ENCODE peak calls at places on chromosomes 13 and 19, in seven cellular contexts. H, L, O, A, F, G and N are unnamed samples.

GRCh38 chr13:90177519-90177918 is 1170.0 kb upstream of the MIR17HG start:
- DNase-seq in H (no peak), L (no peak), O (no peak), A (no peak), F (no peak), G (no peak), N (no peak)

GRCh38 chr13:60226507-60226906 is 62.8 kb upstream of the DIAPH3 start:
- DNase-seq in H (peak), L (no peak), O (no peak), A (peak), F (no peak), G (no peak), N (no peak)

GRCh38 chr19:3213159-3213558 is 11.3 kb upstream of the CELF5 start:
- DNase-seq in H (no peak), L (no peak), O (no peak), A (no peak), F (no peak), G (no peak), N (no peak)

GRCh38 chr13:72244788-72245187 is 377.8 kb upstream of the DACH1 start:
- DNase-seq in H (no peak), L (no peak), O (no peak), A (no peak), F (no peak), G (no peak), N (no peak)

GRCh38 chr19:13012690-13013608 is 17.7 kb downstream of the NFIX start:
- DNase-seq in H (no peak), L (peak), O (peak), A (peak), F (no peak), G (peak), N (no peak)

GRCh38 chr19:21585491-21585890 is 80.1 kb downstream of the ZNF429 start:
- DNase-seq in H (no peak), L (no peak), O (no peak), A (no peak), F (no peak), G (no peak), N (no peak)

GRCh38 chr13:54004026-54004699 is 975.5 kb downstream of the OLFM4 start:
- DNase-seq in H (no peak), L (no peak), O (no peak), A (no peak), F (no peak), G (no peak), N (no peak)

GRCh38 chr13:46751811-46752635 is 44.9 kb downstream of the ESD start:
- DNase-seq in H (no peak), L (no peak), O (no peak), A (peak), F (no peak), G (peak), N (no peak)

GRCh38 chr13:97198753-97199152 is 23.4 kb upstream of the MBNL2 start:
- DNase-seq in H (no peak), L (no peak), O (no peak), A (no peak), F (no peak), G (no peak), N (no peak)

GRCh38 chr19:6718741-6719539 is 1.5 kb downstream of the C3 start:
- DNase-seq in H (no peak), L (no peak), O (no peak), A (peak), F (no peak), G (no peak), N (no peak)

GRCh38 chr19:34995551-34995950 is 4.6 kb upstream of the GRAMD1A start:
- DNase-seq in H (no peak), L (no peak), O (no peak), A (no peak), F (no peak), G (no peak), N (no peak)

GRCh38 chr13:52899206-52899605 is 50.8 kb upstream of the PCDH8 start:
- DNase-seq in H (no peak), L (no peak), O (no peak), A (no peak), F (no peak), G (no peak), N (no peak)

GRCh38 chr13:48542581-48543341 is 9.9 kb upstream of the RCBTB2 start:
- DNase-seq in H (peak), L (no peak), O (no peak), A (peak), F (peak), G (peak), N (no peak)

GRCh38 chr13:106919093-106919492 is 351.2 kb upstream of the ARGLU1 start:
- DNase-seq in H (no peak), L (no peak), O (no peak), A (peak), F (no peak), G (no peak), N (no peak)

GRCh38 chr13:73167046-73167820 is 108.4 kb downstream of the KLF5 start:
- DNase-seq in H (no peak), L (no peak), O (no peak), A (no peak), F (no peak), G (no peak), N (no peak)

GRCh38 chr13:98447881-98448641 is 128.8 kb downstream of the STK24 start:
- DNase-seq in H (peak), L (no peak), O (no peak), A (no peak), F (peak), G (no peak), N (no peak)

GRCh38 chr19:35828694-35829301 is 16.2 kb upstream of the PRODH2 start:
- DNase-seq in H (no peak), L (no peak), O (no peak), A (peak), F (peak), G (peak), N (no peak)

GRCh38 chr19:15110418-15110815 is 3.2 kb downstream of the SYDE1 start:
- DNase-seq in H (no peak), L (no peak), O (peak), A (no peak), F (no peak), G (no peak), N (no peak)

GRCh38 chr13:40164137-40164536 is 502.3 kb downstream of the FOXO1 start:
- DNase-seq in H (no peak), L (no peak), O (no peak), A (peak), F (no peak), G (no peak), N (no peak)